ENCODE peak calls at places on chromosomes 5 and 9, in five cellular contexts. One of them, this sample, is unnamed. For H3K36me3, the result is how much of the 10 kb centered on the place peaks cover.

GRCh38 chr5:142671801-142672200 is 14.1 kb downstream of the FGF1 start:
- DNase-seq in DND-41: no peak
- DNase-seq in HCT116: no peak
- DNase-seq in PC-3: peak
- DNase-seq in body of pancreas: no peak
- DNase-seq in this sample: no peak

GRCh38 chr5:128257096-128257495 is 173.5 kb downstream of the SLC12A2 start:
- DNase-seq in PC-3: no peak
- DNase-seq in DND-41: no peak
- DNase-seq in HCT116: no peak
- DNase-seq in body of pancreas: no peak
- DNase-seq in this sample: no peak

GRCh38 chr9:134864821-134865190 is 15.8 kb upstream of the FCN2 start:
- DNase-seq in body of pancreas: no peak
- DNase-seq in PC-3: no peak
- DNase-seq in DND-41: no peak
- DNase-seq in HCT116: no peak
- DNase-seq in this sample: no peak

GRCh38 chr5:137190441-137190840 is 308.7 kb downstream of the SPOCK1 start:
- DNase-seq in PC-3: peak
- DNase-seq in HCT116: no peak
- DNase-seq in body of pancreas: no peak
- DNase-seq in DND-41: no peak
- DNase-seq in this sample: no peak

GRCh38 chr5:83720805-83721431 is at the start of gene HAPLN1:
- DNase-seq in DND-41: no peak
- DNase-seq in PC-3: no peak
- DNase-seq in body of pancreas: no peak
- DNase-seq in HCT116: no peak
- DNase-seq in this sample: no peak

GRCh38 chr9:13213337-13213736 is 66.2 kb downstream of the MPDZ start:
- DNase-seq in DND-41: no peak
- DNase-seq in body of pancreas: no peak
- DNase-seq in HCT116: no peak
- DNase-seq in PC-3: peak
- DNase-seq in this sample: no peak

GRCh38 chr9:104386020-104386419 is 118.0 kb upstream of the OR13F1 start:
- DNase-seq in PC-3: no peak
- DNase-seq in body of pancreas: no peak
- DNase-seq in HCT116: no peak
- DNase-seq in DND-41: no peak
- DNase-seq in this sample: no peak

GRCh38 chr9:14314424-14314928 is 535 bp upstream of the NFIB start:
- DNase-seq in PC-3: peak
- DNase-seq in HCT116: peak
- DNase-seq in DND-41: no peak
- DNase-seq in body of pancreas: peak
- DNase-seq in this sample: no peak

GRCh38 chr5:76816110-76816831 is 2.6 kb upstream of the F2RL1 start:
- DNase-seq in PC-3: no peak
- DNase-seq in DND-41: no peak
- DNase-seq in body of pancreas: no peak
- DNase-seq in HCT116: no peak
- DNase-seq in this sample: no peak

GRCh38 chr5:150588495-150588890 is 52.0 kb upstream of the SYNPO start:
- DNase-seq in DND-41: no peak
- DNase-seq in HCT116: no peak
- DNase-seq in body of pancreas: no peak
- DNase-seq in PC-3: no peak
- DNase-seq in this sample: no peak

GRCh38 chr5:66646570-66646969 is 50.4 kb downstream of the MAST4 start:
- DNase-seq in DND-41: no peak
- DNase-seq in body of pancreas: no peak
- DNase-seq in HCT116: no peak
- DNase-seq in PC-3: no peak
- DNase-seq in this sample: no peak

GRCh38 chr9:82524407-82524806 is 535.8 kb downstream of the SPATA31D1 start:
- DNase-seq in DND-41: no peak
- DNase-seq in HCT116: no peak
- DNase-seq in body of pancreas: no peak
- DNase-seq in PC-3: no peak
- DNase-seq in this sample: no peak

DNA sequence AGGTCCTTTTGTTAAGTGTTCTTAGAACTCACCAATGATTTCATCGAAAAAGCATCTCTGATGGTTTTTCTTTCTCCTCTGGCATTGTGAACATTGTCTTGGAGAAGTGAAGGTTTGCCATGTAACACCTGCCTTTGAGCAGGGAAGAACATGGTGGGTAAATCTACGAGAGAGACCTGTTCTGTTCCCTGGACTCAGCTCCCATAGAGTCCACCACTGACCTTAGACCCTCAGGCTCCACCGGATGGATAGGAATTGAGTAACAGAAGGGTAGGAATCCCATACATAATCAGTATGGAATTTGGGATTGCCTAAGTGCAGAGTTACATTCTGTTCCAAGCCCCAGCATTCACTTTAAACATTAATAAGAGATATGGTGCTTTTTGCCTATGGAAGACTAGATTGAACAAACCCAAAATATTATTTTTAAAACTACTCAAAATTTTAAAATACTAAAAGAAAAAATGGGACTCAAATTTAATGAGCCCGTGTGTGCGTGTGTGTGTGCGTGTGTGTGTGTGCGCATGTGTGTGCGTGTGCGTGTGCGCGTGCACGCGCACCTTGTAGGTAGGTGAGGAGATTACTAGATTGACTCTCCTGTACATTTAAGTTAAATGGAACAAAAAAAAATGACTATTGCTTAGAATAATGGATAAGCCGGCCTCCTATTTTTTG is 92.0 kb downstream of the C9orf152 start:
- DNase-seq in body of pancreas: no peak
- DNase-seq in DND-41: no peak
- DNase-seq in HCT116: no peak
- DNase-seq in PC-3: peak
- DNase-seq in this sample: no peak
- H3K36me3 ChIP-seq in body of pancreas: under half
- H3K36me3 ChIP-seq in DND-41: under half
- H3K36me3 ChIP-seq in HCT116: under half
- H3K36me3 ChIP-seq in PC-3: under half
- H3K36me3 ChIP-seq in this sample: under half

GRCh38 chr9:126705311-126705766 is 91.6 kb downstream of the LMX1B start:
- DNase-seq in DND-41: peak
- DNase-seq in PC-3: peak
- DNase-seq in body of pancreas: peak
- DNase-seq in HCT116: peak
- DNase-seq in this sample: peak
- H3K4me3 ChIP-seq in DND-41: no peak
- H3K4me3 ChIP-seq in PC-3: peak
- H3K4me3 ChIP-seq in body of pancreas: no peak
- H3K4me3 ChIP-seq in HCT116: peak
- H3K4me3 ChIP-seq in this sample: no peak

GRCh38 chr9:32550609-32551490 is 1.3 kb upstream of the SMIM27 start:
- DNase-seq in HCT116: peak
- DNase-seq in DND-41: peak
- DNase-seq in body of pancreas: peak
- DNase-seq in PC-3: peak
- DNase-seq in this sample: peak
- TF ChIP-seq CTCF in HCT116: no peak
- TF ChIP-seq CTCF in DND-41: peak
- TF ChIP-seq CTCF in body of pancreas: no peak
- TF ChIP-seq CTCF in PC-3: no peak
- TF ChIP-seq CTCF in this sample: peak

GRCh38 chr5:35859101-35859661 is 2.5 kb downstream of the IL7R start:
- DNase-seq in PC-3: peak
- DNase-seq in body of pancreas: no peak
- DNase-seq in DND-41: peak
- DNase-seq in HCT116: no peak
- DNase-seq in this sample: no peak

GRCh38 chr5:35862126-35862525 is 5.4 kb downstream of the IL7R start:
- DNase-seq in PC-3: no peak
- DNase-seq in HCT116: no peak
- DNase-seq in DND-41: no peak
- DNase-seq in body of pancreas: no peak
- DNase-seq in this sample: no peak

GRCh38 chr5:35861718-35862117 is 5.0 kb downstream of the IL7R start:
- DNase-seq in body of pancreas: no peak
- DNase-seq in DND-41: no peak
- DNase-seq in HCT116: no peak
- DNase-seq in PC-3: peak
- DNase-seq in this sample: no peak

GRCh38 chr5:35860686-35861085 is 4.0 kb downstream of the IL7R start:
- DNase-seq in DND-41: no peak
- DNase-seq in PC-3: no peak
- DNase-seq in HCT116: no peak
- DNase-seq in body of pancreas: no peak
- DNase-seq in this sample: no peak

DNA sequence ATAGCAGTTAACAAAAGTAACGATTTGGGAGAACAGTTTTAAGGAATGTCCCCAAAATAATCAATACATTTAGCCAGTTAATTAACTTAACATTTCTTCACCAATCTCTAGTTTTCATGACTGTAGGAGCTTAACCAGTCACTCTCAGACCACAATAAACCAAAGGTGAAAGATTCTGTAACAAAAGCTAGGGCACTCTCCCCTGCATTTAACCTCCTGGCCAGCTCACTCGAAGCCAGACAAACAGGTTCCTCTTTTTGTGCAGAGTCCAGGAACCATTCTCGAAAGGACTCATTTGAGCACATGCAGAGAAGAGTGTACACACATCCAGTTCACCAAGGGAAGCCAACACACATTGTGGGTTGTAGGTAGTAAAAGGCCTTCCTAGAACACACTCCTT is 6.5 kb downstream of the IL7R start:
- DNase-seq in body of pancreas: no peak
- DNase-seq in PC-3: peak
- DNase-seq in HCT116: no peak
- DNase-seq in DND-41: peak
- DNase-seq in this sample: no peak
- H3K36me3 ChIP-seq in body of pancreas: under half
- H3K36me3 ChIP-seq in PC-3: under half
- H3K36me3 ChIP-seq in HCT116: under half
- H3K36me3 ChIP-seq in DND-41: half or more
- H3K36me3 ChIP-seq in this sample: under half

DNA sequence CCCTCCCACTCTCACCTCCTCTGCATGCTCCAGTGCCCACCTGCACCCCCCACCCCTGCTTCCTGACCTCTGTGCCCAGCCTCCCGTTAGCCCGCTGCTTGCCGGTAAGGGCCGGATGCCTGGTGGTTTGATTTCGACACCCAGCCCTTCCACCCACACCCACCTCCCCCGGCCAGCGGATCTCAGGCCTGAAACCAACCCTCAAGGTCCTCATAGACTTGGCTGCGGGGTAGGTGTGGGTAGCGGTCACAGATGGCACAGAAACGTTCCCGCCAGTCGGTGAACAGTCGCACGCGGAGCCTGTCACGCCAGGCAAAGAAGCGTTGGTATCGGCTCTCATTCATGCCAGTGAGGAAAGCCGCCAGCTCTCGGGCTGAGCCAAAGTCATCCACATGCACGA is 1.4 kb downstream of the FUT7 start:
- DNase-seq in PC-3: no peak
- DNase-seq in DND-41: no peak
- DNase-seq in body of pancreas: no peak
- DNase-seq in HCT116: no peak
- DNase-seq in this sample: peak
- H3K4me3 ChIP-seq in PC-3: no peak
- H3K4me3 ChIP-seq in DND-41: no peak
- H3K4me3 ChIP-seq in body of pancreas: no peak
- H3K4me3 ChIP-seq in HCT116: no peak
- H3K4me3 ChIP-seq in this sample: peak

GRCh38 chr9:4424891-4425290 is 65.4 kb upstream of the SLC1A1 start:
- DNase-seq in body of pancreas: no peak
- DNase-seq in PC-3: no peak
- DNase-seq in DND-41: no peak
- DNase-seq in HCT116: no peak
- DNase-seq in this sample: no peak

GRCh38 chr9:4421847-4422246 is 68.4 kb upstream of the SLC1A1 start:
- DNase-seq in HCT116: no peak
- DNase-seq in PC-3: peak
- DNase-seq in body of pancreas: no peak
- DNase-seq in DND-41: no peak
- DNase-seq in this sample: no peak

GRCh38 chr9:4424038-4424437 is 66.2 kb upstream of the SLC1A1 start:
- DNase-seq in body of pancreas: no peak
- DNase-seq in PC-3: no peak
- DNase-seq in HCT116: no peak
- DNase-seq in DND-41: no peak
- DNase-seq in this sample: no peak

GRCh38 chr9:4422495-4422894 is 67.8 kb upstream of the SLC1A1 start:
- DNase-seq in DND-41: no peak
- DNase-seq in body of pancreas: no peak
- DNase-seq in HCT116: no peak
- DNase-seq in PC-3: no peak
- DNase-seq in this sample: no peak

GRCh38 chr9:4423207-4423610 is 67.1 kb upstream of the SLC1A1 start:
- DNase-seq in HCT116: no peak
- DNase-seq in DND-41: no peak
- DNase-seq in PC-3: no peak
- DNase-seq in body of pancreas: no peak
- DNase-seq in this sample: no peak
- TF ChIP-seq CTCF in HCT116: no peak
- TF ChIP-seq CTCF in DND-41: no peak
- TF ChIP-seq CTCF in PC-3: no peak
- TF ChIP-seq CTCF in body of pancreas: no peak
- TF ChIP-seq CTCF in this sample: no peak

GRCh38 chr9:16601991-16602390 is 268.5 kb downstream of the BNC2 start:
- DNase-seq in DND-41: no peak
- DNase-seq in HCT116: no peak
- DNase-seq in body of pancreas: no peak
- DNase-seq in PC-3: peak
- DNase-seq in this sample: no peak

GRCh38 chr9:16593746-16594145 is 276.7 kb downstream of the BNC2 start:
- DNase-seq in body of pancreas: no peak
- DNase-seq in HCT116: no peak
- DNase-seq in PC-3: no peak
- DNase-seq in DND-41: no peak
- DNase-seq in this sample: no peak

GRCh38 chr9:16602494-16602893 is 268.0 kb downstream of the BNC2 start:
- DNase-seq in DND-41: no peak
- DNase-seq in HCT116: no peak
- DNase-seq in body of pancreas: no peak
- DNase-seq in PC-3: no peak
- DNase-seq in this sample: no peak

GRCh38 chr9:16594787-16595186 is 275.7 kb downstream of the BNC2 start:
- DNase-seq in HCT116: no peak
- DNase-seq in PC-3: no peak
- DNase-seq in body of pancreas: no peak
- DNase-seq in DND-41: no peak
- DNase-seq in this sample: no peak

DNA sequence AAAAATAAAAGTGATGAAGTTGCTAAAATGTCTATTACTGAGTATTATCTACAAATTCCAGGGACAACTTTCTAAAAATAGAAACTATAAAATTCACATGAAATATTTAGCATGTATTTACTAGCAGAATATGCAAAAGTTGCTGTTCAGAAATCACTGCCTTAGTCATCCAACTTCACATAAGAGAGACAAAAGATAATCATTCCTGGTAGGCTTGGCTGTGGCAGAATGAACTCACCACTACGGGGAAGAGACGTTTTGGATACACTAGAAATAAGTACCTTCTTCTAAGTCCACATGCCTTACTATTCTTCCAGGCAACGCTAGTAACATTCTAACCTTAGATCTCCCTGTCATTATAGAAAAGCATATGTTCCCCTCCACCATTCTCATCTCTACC is 272.2 kb downstream of the BNC2 start:
- DNase-seq in HCT116: no peak
- DNase-seq in body of pancreas: no peak
- DNase-seq in DND-41: no peak
- DNase-seq in PC-3: no peak
- DNase-seq in this sample: no peak
- H3K36me3 ChIP-seq in HCT116: under half
- H3K36me3 ChIP-seq in body of pancreas: under half
- H3K36me3 ChIP-seq in DND-41: under half
- H3K36me3 ChIP-seq in PC-3: under half
- H3K36me3 ChIP-seq in this sample: under half

This sample was measured in GM06990.